ENCODE peak calls at places on chromosomes 2 and 18, in six cellular contexts. K, G, B, Y, J and Q are unnamed samples.

GRCh38 chr2:8252997-8253694 is 428.7 kb upstream of the ID2 start:
- DNase-seq in K (no peak), G (no peak), B (no peak), Y (no peak), J (no peak), Q (no peak)

GRCh38 chr2:207896525-207897295 is 127.0 kb upstream of the FZD5 start:
- DNase-seq in K (peak; percentile 30), G (no peak), B (no peak), Y (no peak), J (peak; percentile 58), Q (no peak)

GRCh38 chr2:237874585-237875161 is 15.2 kb downstream of the RAMP1 start:
- DNase-seq in K (no peak), G (no peak), B (peak; percentile 82), Y (no peak), J (no peak), Q (no peak)

GRCh38 chr2:109722026-109722425 is 72.1 kb upstream of the RGPD5 start:
- DNase-seq in K (no peak), G (no peak), B (no peak), Y (no peak), J (peak; percentile 59), Q (no peak)

GRCh38 chr2:232549655-232550350 is 554 bp downstream of the TIGD1 start:
- DNase-seq in K (no peak), G (no peak), B (no peak), Y (no peak), J (no peak), Q (no peak)

GRCh38 chr2:239402666-239403065 is 1.8 kb upstream of the HDAC4 start:
- DNase-seq in K (no peak), G (no peak), B (no peak), Y (no peak), J (no peak), Q (no peak)

GRCh38 chr2:60958800-60959199 is 58.7 kb upstream of the PEX13 start:
- DNase-seq in K (no peak), G (no peak), B (no peak), Y (no peak), J (no peak), Q (no peak)

GRCh38 chr2:2827237-2827636 is 496.2 kb upstream of the MYT1L start:
- DNase-seq in K (no peak), G (peak; percentile 14), B (no peak), Y (no peak), J (no peak), Q (no peak)

GRCh38 chr18:49207373-49207772 is 253.1 kb downstream of the DYM start:
- DNase-seq in K (no peak), G (no peak), B (no peak), Y (peak; percentile 21), J (no peak), Q (no peak)

GRCh38 chr2:45342-46130 is 769 bp downstream of the FAM110C start:
- DNase-seq in K (peak; percentile 42), G (no peak), B (no peak), Y (no peak), J (no peak), Q (no peak)

GRCh38 chr2:164843346-164843841 is 1.8 kb upstream of the COBLL1 start:
- DNase-seq in K (no peak), G (no peak), B (no peak), Y (no peak), J (no peak), Q (no peak)
- H3K9me3 ChIP-seq in K (no peaks in the 10 kb centered on the region), G (no peaks in the 10 kb centered on the region), B (no peaks in the 10 kb centered on the region), Y (no peaks in the 10 kb centered on the region), J (no peaks in the 10 kb centered on the region), Q (no peaks in the 10 kb centered on the region)

GRCh38 chr18:55878224-55878623 is 290.2 kb upstream of the TCF4 start:
- DNase-seq in K (no peak), G (no peak), B (no peak), Y (no peak), J (no peak), Q (no peak)
- TF ChIP-seq POLR2AphosphoS5 in K (no peak), G (no peak), B (no peak), Y (no peak), J (no peak), Q (no peak)

DNA sequence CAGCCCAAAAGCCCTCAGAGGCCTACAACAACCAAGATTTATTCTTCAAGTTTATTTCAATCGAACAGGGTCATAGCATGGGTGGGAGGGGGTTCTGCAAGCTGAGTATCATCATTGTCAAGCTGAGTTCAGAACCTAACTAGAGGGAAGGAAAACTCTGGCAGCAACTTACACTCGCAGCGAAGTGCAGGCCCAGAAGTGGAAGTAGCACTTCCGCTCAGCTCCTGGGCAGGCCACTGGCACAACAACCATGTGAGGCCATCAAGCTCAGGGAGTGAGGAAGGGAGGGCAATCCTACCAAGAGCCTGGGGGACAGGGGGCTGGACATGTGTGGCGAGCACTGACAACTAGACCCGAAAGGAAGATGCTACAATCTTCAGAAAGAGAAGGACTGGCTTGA is 4.8 kb downstream of the UXS1 start:
- DNase-seq in K (no peak), G (no peak), B (no peak), Y (no peak), J (no peak), Q (no peak)
- H3K4me3 ChIP-seq in K (no peak overlapping the region), G (no peak overlapping the region), B (no peak overlapping the region), Y (no peak overlapping the region), J (no peak overlapping the region), Q (no peak overlapping the region)

GRCh38 chr2:125073440-125073839 is 1048.4 kb downstream of the CNTNAP5 start:
- DNase-seq in K (no peak), G (no peak), B (no peak), Y (no peak), J (no peak), Q (no peak)
- H3K9me3 ChIP-seq in K (peaks cover 9% of the 10 kb centered on the region), G (peaks cover 3% of the 10 kb centered on the region), B (no peaks in the 10 kb centered on the region), Y (peaks cover 2% of the 10 kb centered on the region), J (no peaks in the 10 kb centered on the region), Q (no peaks in the 10 kb centered on the region)

DNA sequence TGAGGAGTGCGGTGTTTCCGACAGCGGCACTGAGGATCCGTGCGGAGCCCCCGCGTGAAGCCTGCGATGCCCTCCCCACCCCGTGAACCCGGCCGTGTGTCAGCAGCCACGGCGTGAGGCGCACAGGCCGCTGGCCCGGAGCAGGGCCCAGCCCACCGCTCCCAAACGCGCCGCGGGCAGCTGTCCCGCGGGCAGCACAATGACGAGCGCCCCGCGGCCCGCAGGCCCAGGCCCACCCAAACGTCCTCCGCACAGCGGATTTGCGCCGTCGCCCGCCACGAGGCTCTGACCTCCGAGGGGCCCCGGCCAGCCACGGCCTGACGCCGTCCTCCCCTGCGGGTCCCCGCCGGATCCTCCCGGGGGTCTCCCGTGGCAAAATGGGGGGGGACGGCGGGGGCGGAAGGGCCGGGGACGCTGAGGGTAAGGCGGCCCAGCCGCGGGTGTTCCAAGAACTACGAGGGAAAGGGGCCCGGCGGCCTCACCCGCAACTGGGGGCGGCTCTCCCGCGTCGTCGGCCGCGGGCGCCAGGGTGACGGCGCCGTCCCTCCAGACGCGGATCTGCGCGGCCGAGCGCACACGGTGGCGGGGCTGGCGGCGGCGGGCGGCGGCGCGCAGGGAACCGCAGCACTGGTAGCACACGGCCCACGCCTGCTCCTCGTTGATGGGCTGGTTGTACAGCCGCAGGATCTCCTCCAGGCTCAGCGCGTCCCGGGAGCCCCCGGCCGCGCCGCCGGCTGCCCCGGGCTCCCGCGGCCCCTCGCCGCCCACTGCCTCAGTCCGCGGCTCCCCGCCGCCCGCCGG is 659 bp downstream of the SPIRE1 start:
- DNase-seq in K (peak; percentile 23), G (peak; percentile 42), B (peak; percentile 71), Y (no peak), J (peak; percentile 28), Q (no peak)
- TF ChIP-seq POLR2AphosphoS5 in K (no peak), G (peak; percentile 61), B (no peak), Y (no peak), J (no peak), Q (no peak)

DNA sequence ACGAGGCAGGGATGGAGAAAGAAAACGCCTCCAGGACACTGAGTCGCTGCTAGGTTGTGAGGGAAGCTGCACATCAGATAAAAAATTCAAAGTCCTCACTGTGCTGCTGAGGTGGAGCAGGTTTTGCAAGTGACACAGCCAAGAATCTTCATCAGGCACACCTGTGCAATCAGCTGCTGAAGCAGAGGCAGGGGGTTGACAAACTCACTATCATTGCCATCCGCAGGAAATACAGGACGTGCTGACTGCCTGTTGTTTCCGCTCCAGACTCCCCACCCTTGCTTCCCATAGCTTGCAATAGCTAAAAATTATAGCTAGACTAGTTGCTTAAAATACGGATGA is 147.7 kb upstream of the FHL2 start:
- DNase-seq in K (no peak), G (no peak), B (no peak), Y (no peak), J (no peak), Q (no peak)
- H3K4me3 ChIP-seq in K (no peak overlapping the region), G (no peak overlapping the region), B (no peak overlapping the region), Y (no peak overlapping the region), J (no peak overlapping the region), Q (no peak overlapping the region)

DNA sequence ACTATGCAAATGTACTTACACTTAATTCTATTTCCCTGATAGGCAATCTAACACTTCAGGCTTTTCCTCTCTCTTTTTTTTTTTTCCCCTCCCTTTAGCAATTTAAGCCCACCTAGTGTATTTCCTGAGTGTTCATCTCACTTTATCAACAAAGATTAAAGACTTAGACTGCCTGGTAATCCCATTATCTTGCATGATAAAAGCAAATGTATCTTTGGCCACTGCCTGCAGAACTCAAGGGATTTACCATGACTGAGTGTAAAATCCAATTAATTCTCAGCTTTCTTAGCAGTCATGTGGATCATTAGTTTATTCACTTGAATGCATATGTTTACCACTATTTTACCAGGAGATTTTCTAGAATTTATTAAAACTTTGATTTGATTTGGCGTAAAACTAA is 1102.2 kb upstream of the GYPC start:
- DNase-seq in K (no peak), G (no peak), B (no peak), Y (no peak), J (no peak), Q (no peak)
- H3K9me3 ChIP-seq in K (no peaks in the 10 kb centered on the region), G (no peaks in the 10 kb centered on the region), B (no peaks in the 10 kb centered on the region), Y (peaks cover 24% of the 10 kb centered on the region), J (no peaks in the 10 kb centered on the region), Q (no peaks in the 10 kb centered on the region)

DNA sequence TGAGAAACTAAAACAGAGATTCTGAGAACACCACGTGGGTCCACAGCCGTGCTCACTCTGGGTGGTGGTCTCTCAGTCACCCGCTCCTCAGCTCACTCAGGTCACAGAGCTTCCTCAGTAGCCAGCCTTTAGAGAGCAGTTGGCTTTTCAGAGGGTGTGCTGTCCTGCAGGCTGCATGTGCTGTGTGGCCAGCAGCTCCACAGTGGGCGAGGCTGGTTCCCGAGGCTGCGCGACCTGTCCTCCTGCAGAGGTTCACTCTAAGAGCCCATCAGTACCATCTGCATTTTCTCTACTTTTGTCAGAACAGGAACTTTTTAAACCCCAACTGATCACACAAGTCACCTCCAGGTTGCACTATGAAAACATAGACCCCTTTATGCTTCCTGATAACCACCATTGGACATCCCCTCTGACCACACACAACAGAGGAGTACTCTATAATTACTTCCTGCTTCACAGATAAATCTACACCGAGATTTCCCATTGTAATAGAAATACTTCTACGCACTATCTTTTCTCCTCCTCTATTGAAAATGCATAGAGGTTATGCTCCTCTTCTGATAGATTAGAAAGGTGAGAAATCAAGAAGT is 93.1 kb downstream of the GYPC start:
- DNase-seq in K (no peak), G (no peak), B (no peak), Y (no peak), J (no peak), Q (no peak)
- TF ChIP-seq POLR2AphosphoS5 in K (no peak), G (no peak), B (no peak), Y (no peak), J (no peak), Q (no peak)